ENCODE peak calls at places on chromosomes 4 and X, in nine cellular contexts. M is transverse colon, P is H1, U is HepG2, A is stomach, K is K562, O is GM12878, L is tibial nerve, F is sigmoid colon. H is an unnamed sample. For H3K36me3, the result is how much of the 10 kb centered on the place peaks cover.

GRCh38 chr4:94466923-94467322 is 15.2 kb downstream of the PDLIM5 start:
- DNase-seq in P (no peak), A (no peak), M (no peak), U (no peak), F (no peak), L (no peak), K (no peak), O (no peak), H (no peak)

GRCh38 chr4:108118505-108118904 is 50.2 kb downstream of the LEF1 start:
- DNase-seq in L (no peak), K (peak), A (no peak), O (peak), P (no peak), F (no peak), M (no peak), U (peak), H (no peak)

GRCh38 chr4:139242511-139243051 is 37.4 kb downstream of the MGARP start:
- DNase-seq in U (no peak), L (no peak), M (no peak), K (no peak), F (no peak), P (no peak), O (no peak), A (no peak), H (no peak)

GRCh38 chrX:11214346-11215190 is 78.6 kb upstream of the AMELX start:
- DNase-seq in U (no peak), K (no peak), L (no peak), A (no peak), F (no peak), O (no peak), M (no peak), P (no peak), H (no peak)

GRCh38 chrX:20595928-20596550 is 329.3 kb upstream of the RPS6KA3 start:
- DNase-seq in U (no peak), A (no peak), O (no peak), P (no peak), L (no peak), M (no peak), K (no peak), F (no peak), H (no peak)

GRCh38 chr4:91028223-91028622 is 901.0 kb downstream of the CCSER1 start:
- DNase-seq in K (no peak), O (no peak), U (no peak), P (no peak), A (no peak), M (no peak), L (no peak), F (no peak), H (no peak)

GRCh38 chr4:54392459-54392858 is 163.4 kb downstream of the PDGFRA start:
- DNase-seq in P (no peak), M (no peak), L (no peak), K (no peak), O (no peak), F (no peak), U (no peak), A (no peak), H (no peak)

GRCh38 chrX:49192722-49193328 is 6.7 kb upstream of the PRICKLE3 start:
- DNase-seq in K (no peak), L (no peak), P (no peak), M (no peak), F (no peak), O (no peak), A (no peak), U (no peak), H (no peak)

GRCh38 chr4:10623241-10623640 is 61.3 kb downstream of the CLNK start:
- DNase-seq in L (no peak), P (no peak), O (no peak), U (no peak), F (no peak), M (no peak), A (no peak), K (no peak), H (no peak)

GRCh38 chrX:54891573-54891972 is 29.1 kb upstream of the TRO start:
- DNase-seq in U (peak), F (no peak), A (no peak), O (no peak), K (peak), P (no peak), L (no peak), M (peak), H (no peak)

GRCh38 chr4:180234730-180235129 is 2008.5 kb upstream of the TENM3 start:
- DNase-seq in A (no peak), K (no peak), U (no peak), L (no peak), O (no peak), F (no peak), P (no peak), M (no peak), H (no peak)

GRCh38 chrX:69163936-69164741 is 1.1 kb downstream of the PJA1 start:
- DNase-seq in U (no peak), M (peak), K (peak), A (peak), P (no peak), F (no peak), L (no peak), O (no peak), H (peak)

GRCh38 chrX:88560673-88561330 is 186.2 kb upstream of the CPXCR1 start:
- DNase-seq in F (no peak), O (no peak), P (no peak), K (no peak), M (no peak), A (no peak), U (peak), L (no peak), H (no peak)

GRCh38 chr4:47104986-47105385 is 73.6 kb downstream of the GABRB1 start:
- DNase-seq in A (no peak), K (no peak), L (no peak), O (no peak), P (no peak), M (no peak), U (no peak), F (no peak), H (no peak)

GRCh38 chr4:8639777-8640720 is 47.5 kb downstream of the CPZ start:
- DNase-seq in F (peak), P (no peak), K (no peak), U (no peak), M (no peak), L (peak), A (no peak), O (no peak), H (no peak)

GRCh38 chr4:136088231-136088630 is 1444.1 kb downstream of the PCDH18 start:
- DNase-seq in M (no peak), L (no peak), P (no peak), O (no peak), F (no peak), K (no peak), A (no peak), U (no peak), H (no peak)

GRCh38 chr4:164779811-164780216 is 25.9 kb downstream of the SMIM31 start:
- DNase-seq in F (no peak), L (no peak), P (peak), M (no peak), K (peak), O (peak), U (peak), A (peak), H (no peak)

GRCh38 chr4:60365176-60365575 is 835.0 kb upstream of the ADGRL3 start:
- DNase-seq in P (no peak), M (no peak), L (no peak), F (no peak), K (no peak), U (no peak), A (no peak), O (no peak), H (no peak)

GRCh38 chr4:40718571-40718970 is 31.2 kb upstream of the NSUN7 start:
- DNase-seq in K (no peak), L (no peak), M (peak), A (peak), U (no peak), P (no peak), O (no peak), F (no peak), H (no peak)

GRCh38 chrX:136954930-136955329 is 74.4 kb upstream of the RBMX start:
- DNase-seq in U (peak), L (no peak), M (no peak), K (peak), F (no peak), O (no peak), A (no peak), P (no peak), H (no peak)

GRCh38 chr4:126937342-126937741 is 695.4 kb upstream of the INTU start:
- DNase-seq in F (no peak), L (no peak), O (no peak), A (no peak), K (no peak), U (no peak), M (no peak), P (no peak), H (no peak)

GRCh38 chrX:68901512-68901911 is 72.7 kb downstream of the EFNB1 start:
- DNase-seq in A (no peak), L (no peak), K (no peak), O (no peak), U (no peak), F (no peak), P (no peak), M (no peak), H (no peak)

GRCh38 chrX:140190441-140191108 is 225.3 kb upstream of the CXorf66 start:
- DNase-seq in U (no peak), O (no peak), K (no peak), P (no peak), L (no peak), A (peak), F (no peak), M (peak), H (no peak)

GRCh38 chr4:124290678-124291077 is 421.9 kb downstream of the ANKRD50 start:
- DNase-seq in M (no peak), O (no peak), A (no peak), U (no peak), P (no peak), F (no peak), K (no peak), L (no peak), H (no peak)

GRCh38 chr4:106444557-106444956 is 76.0 kb upstream of the GIMD1 start:
- DNase-seq in U (peak), P (no peak), O (no peak), M (no peak), F (no peak), K (no peak), L (no peak), A (no peak), H (no peak)

GRCh38 chrX:153476628-153477027 is 6.3 kb upstream of the HAUS7 start:
- DNase-seq in P (no peak), K (no peak), A (no peak), O (no peak), M (no peak), L (no peak), U (no peak), F (no peak), H (no peak)

GRCh38 chr4:106421441-106422296 is 53.1 kb upstream of the GIMD1 start:
- DNase-seq in F (no peak), O (no peak), K (no peak), A (no peak), P (no peak), M (no peak), L (no peak), U (peak), H (no peak)

GRCh38 chrX:132986556-132986955 is 28.1 kb upstream of the HS6ST2 start:
- DNase-seq in U (no peak), A (no peak), P (no peak), F (no peak), O (no peak), K (no peak), M (no peak), L (no peak), H (no peak)

GRCh38 chrX:13764765-13765164 is 30.2 kb downstream of the OFD1 start:
- DNase-seq in L (no peak), F (no peak), A (peak), P (no peak), M (no peak), K (no peak), O (no peak), U (peak), H (no peak)

GRCh38 chr4:41639291-41639690 is 101.3 kb downstream of the LIMCH1 start:
- DNase-seq in A (no peak), F (no peak), K (no peak), M (no peak), L (no peak), P (no peak), O (no peak), U (no peak), H (no peak)

DNA sequence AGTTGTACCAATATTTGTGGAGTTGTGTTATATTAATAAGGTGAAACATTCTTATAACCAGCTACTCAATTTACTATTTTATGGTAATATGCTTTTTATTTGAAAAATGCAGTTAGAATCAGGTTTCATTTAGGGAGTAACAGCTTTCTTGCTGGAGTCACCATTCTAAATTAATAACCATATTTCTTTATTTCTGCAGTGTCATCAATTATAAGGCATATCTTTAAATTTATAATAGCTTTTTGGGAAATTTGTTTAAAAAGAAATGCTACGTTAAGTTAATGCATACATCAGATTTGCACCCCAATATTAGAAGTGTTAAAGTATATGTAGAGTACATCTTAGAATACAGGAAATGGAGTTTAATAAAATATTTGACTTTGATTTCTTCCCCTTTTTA is 18.9 kb downstream of the USP38 start:
- DNase-seq in M (no peak), P (no peak), L (no peak), A (no peak), U (no peak), K (no peak), O (no peak), F (no peak), H (no peak)
- H3K36me3 ChIP-seq in M (under half), P (under half), L (under half), A (half or more), U (under half), K (half or more), O (under half), F (under half), H (under half)

GRCh38 chr4:56821394-56822263 is at the start of gene SPINK2:
- DNase-seq in K (peak), A (peak), U (no peak), O (no peak), F (no peak), P (peak), M (peak), L (no peak), H (no peak)
- TF ChIP-seq EP300 in K (no peak), A (no peak), U (no peak), O (no peak), F (no peak), P (no peak), M (no peak), L (no peak), H (no peak)

DNA sequence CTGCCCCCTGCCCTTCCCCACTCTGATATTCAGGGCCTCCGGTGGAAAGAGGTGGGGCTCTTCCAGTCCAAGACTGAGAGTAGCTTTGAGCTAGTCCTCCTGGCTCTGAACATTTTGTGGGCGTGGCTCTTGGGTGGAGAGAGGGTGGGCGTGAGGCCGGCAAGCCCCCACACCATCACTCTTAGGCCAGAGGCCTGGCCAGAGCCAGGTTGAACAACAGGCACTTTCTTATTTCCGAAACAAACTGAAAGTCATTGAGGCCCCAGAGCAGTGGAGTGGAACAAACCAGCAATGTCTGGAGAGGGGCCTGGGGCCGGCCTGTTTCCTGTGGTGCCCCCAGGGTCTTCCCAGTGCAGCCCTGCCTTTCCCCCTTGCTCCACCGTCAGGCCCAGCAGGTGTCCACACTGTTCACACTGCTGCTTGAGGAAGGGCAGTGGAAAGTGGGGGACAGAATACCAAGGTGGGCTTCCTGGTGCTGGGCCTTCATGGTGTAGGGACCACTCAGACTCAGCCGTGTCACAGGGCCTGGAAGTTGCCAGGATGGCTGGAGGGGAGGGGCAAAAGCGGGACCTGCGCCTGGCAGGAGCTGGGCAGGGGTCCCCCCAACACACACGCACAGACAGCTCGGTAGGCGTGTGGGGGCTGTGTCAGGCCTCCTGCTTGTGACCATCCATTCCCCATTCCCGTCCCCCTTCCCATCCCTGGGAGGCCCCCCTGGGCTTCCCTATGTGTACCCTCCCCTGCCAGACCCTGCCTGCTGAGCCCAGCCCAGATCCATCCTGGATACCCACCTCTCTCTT is 2.9 kb downstream of the ADRA2C start:
- DNase-seq in K (no peak), L (no peak), A (no peak), M (no peak), P (no peak), O (no peak), U (peak), F (no peak), H (no peak)
- H3K36me3 ChIP-seq in K (under half), L (under half), A (under half), M (under half), P (under half), O (under half), U (under half), F (under half), H (under half)

DNA sequence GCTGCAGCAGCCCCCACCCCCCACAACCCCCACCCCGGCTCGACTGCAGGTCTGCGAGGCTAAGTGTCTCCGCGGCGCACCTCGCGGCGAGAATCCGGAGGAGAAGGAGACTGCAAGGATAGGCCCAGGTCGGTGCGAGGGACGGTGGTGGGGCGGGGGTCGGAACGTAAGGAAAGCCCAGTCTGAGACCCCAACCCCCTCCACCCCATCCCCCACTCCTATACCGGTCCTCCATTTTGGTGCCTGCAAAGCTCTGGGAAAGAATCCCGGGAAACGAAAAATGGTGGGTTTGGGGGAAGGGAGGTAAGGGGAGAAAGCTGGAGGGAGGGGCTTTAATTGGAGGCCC is 614 bp downstream of the BEX3 start:
- DNase-seq in O (no peak), M (no peak), L (no peak), K (no peak), U (no peak), P (no peak), F (no peak), A (no peak), H (peak)
- TF ChIP-seq EP300 in O (no peak), M (no peak), L (no peak), K (no peak), U (no peak), P (no peak), F (no peak), A (no peak), H (no peak)

DNA sequence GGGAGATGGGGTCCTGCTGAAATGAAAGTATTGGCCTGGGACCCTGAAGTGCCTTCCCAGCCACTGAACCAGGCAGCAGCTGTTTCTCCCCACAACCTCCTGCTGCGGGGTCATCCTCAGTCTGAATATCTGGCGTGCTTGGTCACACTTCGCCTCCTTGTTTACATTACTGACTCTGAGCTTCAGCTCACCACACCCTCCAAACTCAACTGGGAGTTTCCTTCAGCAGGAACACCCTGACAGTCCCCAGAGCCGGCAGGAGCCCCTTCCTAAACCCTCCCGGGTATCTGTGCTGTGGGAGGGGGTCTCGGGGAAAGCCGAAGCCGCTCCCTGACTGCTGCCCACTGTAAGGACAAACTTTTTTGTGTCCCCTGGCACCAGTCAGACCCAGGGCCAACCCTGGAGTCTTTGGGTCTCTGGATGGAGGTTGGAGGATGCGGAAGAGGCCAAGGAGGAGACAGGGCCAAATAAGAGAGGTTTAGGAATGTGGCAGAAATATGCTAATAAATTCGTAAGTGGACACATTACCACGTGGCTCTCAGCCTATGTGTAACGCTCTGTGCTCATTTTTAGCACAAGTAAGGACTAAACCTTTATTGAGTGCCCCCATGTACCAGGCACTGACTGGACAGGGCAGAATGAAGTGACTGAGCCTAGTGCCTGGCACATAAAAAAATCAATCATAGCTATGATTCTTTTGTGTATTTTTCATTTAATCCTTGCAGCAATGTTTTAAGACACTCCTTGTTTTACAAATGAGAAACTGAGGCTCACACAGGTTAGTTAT is 20.7 kb downstream of the FHDC1 start:
- DNase-seq in F (no peak), O (no peak), A (peak), K (no peak), U (peak), P (no peak), M (peak), L (no peak), H (peak)
- H3K36me3 ChIP-seq in F (under half), O (under half), A (under half), K (under half), U (under half), P (under half), M (under half), L (under half), H (under half)

H was measured in ovary.